ENCODE peak calls at places on chromosomes 2 and 18, in ten cellular contexts. M is natural killer cell, D is AG04450, T is neural progenitor cell, E is astrocyte of the spinal cord, O is lower lobe of right lung, N is upper lobe of left lung, K is A549, U is AG09319, C is fibroblast of mammary gland. G is an unnamed sample.

GRCh38 chr2:136809987-136810386 is 44.6 kb downstream of the THSD7B start:
- DNase-seq in O (no peak), T (no peak), U (no peak), C (no peak), N (no peak), K (no peak), D (no peak), M (no peak), E (no peak), G (no peak)

GRCh38 chr18:8882632-8883408 is 177.5 kb downstream of the MTCL1 start:
- DNase-seq in C (peak; percentile 23), M (no peak), U (no peak), T (peak; percentile 25), O (no peak), N (peak; percentile 26), K (peak; percentile 51), D (no peak), E (no peak), G (no peak)

GRCh38 chr18:58512161-58512581 is 116.7 kb downstream of the ALPK2 start:
- DNase-seq in O (no peak), N (no peak), U (no peak), E (no peak), C (no peak), D (no peak), M (no peak), T (peak; percentile 76), K (no peak), G (no peak)

GRCh38 chr2:240240017-240240416 is 99.6 kb upstream of the OTOS start:
- DNase-seq in O (no peak), M (no peak), K (no peak), U (no peak), E (no peak), C (no peak), T (no peak), N (no peak), D (no peak), G (no peak)

GRCh38 chr18:60649107-60649506 is 276.5 kb upstream of the MC4R start:
- DNase-seq in E (no peak), T (no peak), O (no peak), C (no peak), U (no peak), N (no peak), D (no peak), K (no peak), M (no peak), G (no peak)

GRCh38 chr2:2662037-2662846 is 331.2 kb upstream of the MYT1L start:
- DNase-seq in K (no peak), M (no peak), C (no peak), E (peak; percentile 7), N (no peak), U (no peak), T (no peak), D (no peak), O (no peak), G (no peak)

GRCh38 chr18:57715671-57716070 is 87.4 kb downstream of the ATP8B1 start:
- DNase-seq in U (no peak), N (no peak), D (no peak), C (no peak), T (no peak), E (no peak), K (no peak), O (no peak), M (no peak), G (no peak)

GRCh38 chr2:101617188-101617587 is 80.3 kb upstream of the MAP4K4 start:
- DNase-seq in C (peak; percentile 83), M (no peak), K (no peak), T (no peak), U (no peak), E (peak; percentile 85), N (no peak), D (peak; percentile 64), O (no peak), G (no peak)

GRCh38 chr2:182404102-182404501 is 22.7 kb downstream of the PDE1A start:
- DNase-seq in D (no peak), M (no peak), T (no peak), K (peak; percentile 6), O (no peak), E (peak; percentile 76), U (no peak), N (no peak), C (peak; percentile 57), G (no peak)

GRCh38 chr2:213188971-213189899 is 37.8 kb upstream of the IKZF2 start:
- DNase-seq in M (no peak), E (peak; percentile 48), N (no peak), U (no peak), T (peak; percentile 90), K (no peak), O (peak; percentile 30), C (peak; percentile 7), D (no peak), G (peak; percentile 39)

GRCh38 chr2:74849228-74849892 is 15.4 kb downstream of the HK2 start:
- DNase-seq in T (peak; percentile 30), C (no peak), O (peak; percentile 76), N (no peak), U (no peak), K (no peak), E (no peak), D (no peak), M (no peak), G (no peak)

GRCh38 chr2:68937346-68938055 is 15.2 kb downstream of the GKN2 start:
- DNase-seq in U (no peak), D (no peak), M (no peak), C (no peak), N (no peak), K (no peak), T (no peak), O (no peak), E (no peak), G (no peak)

GRCh38 chr18:53906681-53907080 is 317.8 kb downstream of the MBD2 start:
- DNase-seq in U (peak; percentile 8), M (no peak), T (no peak), D (no peak), O (no peak), E (peak; percentile 39), K (no peak), C (peak; percentile 1), N (no peak), G (no peak)

GRCh38 chr18:63904694-63905093 is 3.1 kb upstream of the SERPINB10 start:
- DNase-seq in M (no peak), T (no peak), N (no peak), C (no peak), U (no peak), D (no peak), K (no peak), E (no peak), O (no peak), G (no peak)

GRCh38 chr2:171522804-171523338 is 597 bp downstream of the CYBRD1 start:
- DNase-seq in N (peak; percentile 89), M (peak; percentile 27), C (peak; percentile 22), U (no peak), E (no peak), K (no peak), T (peak; percentile 70), O (peak; percentile 56), D (no peak), G (peak; percentile 42)

GRCh38 chr18:22110482-22110924 is 58.9 kb upstream of the GATA6 start:
- DNase-seq in K (peak; percentile 23), D (no peak), M (no peak), E (no peak), C (no peak), O (no peak), N (no peak), T (peak; percentile 67), U (no peak), G (no peak)

GRCh38 chr18:29406996-29407395 is 1230.1 kb upstream of the CDH2 start:
- DNase-seq in K (no peak), C (no peak), D (no peak), M (no peak), E (no peak), T (no peak), N (no peak), O (no peak), U (no peak), G (no peak)

GRCh38 chr18:22822024-22822423 is 111.1 kb upstream of the RBBP8 start:
- DNase-seq in O (no peak), M (no peak), K (no peak), E (peak; percentile 90), N (no peak), U (no peak), C (peak; percentile 59), T (peak; percentile 58), D (no peak), G (no peak)

GRCh38 chr2:10709290-10709939 is 12.0 kb upstream of the ATP6V1C2 start:
- DNase-seq in T (peak; percentile 56), E (no peak), O (no peak), K (peak; percentile 60), M (no peak), N (no peak), U (no peak), D (no peak), C (no peak), G (no peak)

GRCh38 chr2:225462945-225463344 is 63.4 kb downstream of the NYAP2 start:
- DNase-seq in E (no peak), M (no peak), T (no peak), U (no peak), K (no peak), N (no peak), D (no peak), O (no peak), C (no peak), G (no peak)
- TF ChIP-seq CTCF in E (no peak), M (no peak), T (no peak), U (no peak), K (no peak), N (no peak), D (no peak), O (no peak), C (no peak), G (no peak)

GRCh38 chr18:75173125-75173432 is 35.9 kb downstream of the PTGR3 start:
- DNase-seq in O (no peak), U (no peak), D (no peak), N (no peak), K (no peak), M (no peak), T (peak; percentile 32), C (peak; percentile 13), E (no peak), G (no peak)
- TF ChIP-seq CTCF in O (peak; percentile 8), U (no peak), D (no peak), N (no peak), K (no peak), M (no peak), T (peak; percentile 30), C (peak; percentile 4), E (no peak), G (no peak)

DNA sequence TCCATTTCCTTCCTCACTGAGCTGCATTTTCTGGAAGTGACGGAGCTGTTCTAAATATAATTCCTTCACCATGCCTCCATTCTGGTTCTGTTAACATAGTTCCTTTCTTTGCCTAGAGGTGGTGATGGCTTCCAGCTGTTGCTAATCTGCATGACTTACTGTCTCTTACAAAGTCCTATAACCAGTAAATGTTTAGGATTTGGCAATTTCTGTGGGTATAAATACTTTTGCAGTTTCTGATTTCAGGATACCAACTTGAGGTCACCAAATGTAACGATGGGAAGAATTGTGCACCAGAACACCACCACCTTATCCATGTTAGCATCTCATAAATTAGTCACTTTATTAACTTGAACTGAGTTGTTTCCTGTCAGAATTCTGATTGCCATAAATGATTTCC is 101.8 kb upstream of the FN1 start:
- DNase-seq in D (peak; percentile 81), C (peak; percentile 65), K (no peak), N (no peak), U (peak; percentile 63), E (no peak), M (no peak), O (no peak), T (no peak), G (no peak)
- TF ChIP-seq CTCF in D (no peak), C (no peak), K (no peak), N (no peak), U (peak; percentile 26), E (no peak), M (no peak), O (no peak), T (no peak), G (no peak)

GRCh38 chr2:168705534-168706470 is 96.6 kb upstream of the NOSTRIN start:
- DNase-seq in O (no peak), T (peak; percentile 38), N (no peak), K (peak; percentile 30), U (no peak), C (peak; percentile 54), E (peak; percentile 44), D (no peak), M (no peak), G (no peak)
- TF ChIP-seq CTCF in O (peak; percentile 23), T (peak; percentile 53), N (no peak), K (peak; percentile 32), U (peak; percentile 40), C (peak; percentile 52), E (peak; percentile 48), D (peak; percentile 58), M (peak; percentile 25), G (no peak)

G was measured in mesothelial cell of epicardium.